ENCODE peak calls at places on chromosomes 4 and X, in four cellular contexts. One of them, this sample, is unnamed.

GRCh38 chr4:184514121-184514988 is 40.0 kb upstream of the IRF2 start:
- DNase-seq in thoracic aorta: no peak
- DNase-seq in tibial nerve: no peak
- DNase-seq in H1: no peak
- DNase-seq in this sample: peak

GRCh38 chr4:81746071-81746470 is 274.4 kb upstream of the RASGEF1B start:
- DNase-seq in thoracic aorta: no peak
- DNase-seq in tibial nerve: no peak
- DNase-seq in H1: no peak
- DNase-seq in this sample: no peak

GRCh38 chrX:16931371-16931770 is 15.1 kb upstream of the REPS2 start:
- DNase-seq in thoracic aorta: no peak
- DNase-seq in tibial nerve: no peak
- DNase-seq in H1: no peak
- DNase-seq in this sample: no peak

GRCh38 chr4:125744891-125745364 is 430.2 kb downstream of the FAT4 start:
- DNase-seq in thoracic aorta: no peak
- DNase-seq in tibial nerve: no peak
- DNase-seq in H1: no peak
- DNase-seq in this sample: no peak

GRCh38 chrX:77785400-77785745 is 643 bp downstream of the ATRX start:
- DNase-seq in thoracic aorta: no peak
- DNase-seq in tibial nerve: no peak
- DNase-seq in H1: no peak
- DNase-seq in this sample: no peak

GRCh38 chrX:134186362-134187121 is 50.4 kb upstream of the CCDC160 start:
- DNase-seq in thoracic aorta: no peak
- DNase-seq in tibial nerve: no peak
- DNase-seq in H1: no peak
- DNase-seq in this sample: peak

GRCh38 chrX:43971966-43972961 is 926 bp downstream of the NDP start:
- DNase-seq in thoracic aorta: no peak
- DNase-seq in tibial nerve: no peak
- DNase-seq in H1: no peak
- DNase-seq in this sample: no peak

GRCh38 chr4:140777401-140777800 is 21.2 kb upstream of the TBC1D9 start:
- DNase-seq in thoracic aorta: no peak
- DNase-seq in tibial nerve: no peak
- DNase-seq in H1: no peak
- DNase-seq in this sample: no peak

GRCh38 chrX:140507982-140508305 is 3.1 kb upstream of the SOX3 start:
- DNase-seq in thoracic aorta: no peak
- DNase-seq in tibial nerve: no peak
- DNase-seq in H1: no peak
- DNase-seq in this sample: no peak

GRCh38 chr4:10075953-10076391 is 40.6 kb downstream of the WDR1 start:
- DNase-seq in thoracic aorta: no peak
- DNase-seq in tibial nerve: no peak
- DNase-seq in H1: no peak
- DNase-seq in this sample: no peak

GRCh38 chrX:154019633-154020499 is at the start of gene IRAK1:
- DNase-seq in thoracic aorta: no peak
- DNase-seq in tibial nerve: peak
- DNase-seq in H1: no peak
- DNase-seq in this sample: peak

GRCh38 chr4:21363701-21364100 is 584.9 kb downstream of the KCNIP4 start:
- DNase-seq in thoracic aorta: no peak
- DNase-seq in tibial nerve: no peak
- DNase-seq in H1: no peak
- DNase-seq in this sample: no peak

GRCh38 chrX:21590012-21590776 is 67.9 kb downstream of the KLHL34 start:
- DNase-seq in thoracic aorta: no peak
- DNase-seq in tibial nerve: no peak
- DNase-seq in H1: no peak
- DNase-seq in this sample: no peak

GRCh38 chr4:145709843-145710242 is 29.9 kb downstream of the C4orf51 start:
- DNase-seq in thoracic aorta: no peak
- DNase-seq in tibial nerve: no peak
- DNase-seq in H1: no peak
- DNase-seq in this sample: peak

GRCh38 chr4:88531549-88531948 is 8.0 kb upstream of the PYURF start:
- DNase-seq in thoracic aorta: no peak
- DNase-seq in tibial nerve: no peak
- DNase-seq in H1: no peak
- DNase-seq in this sample: no peak

GRCh38 chr4:167032876-167033275 is 201.4 kb downstream of the SPOCK3 start:
- DNase-seq in thoracic aorta: no peak
- DNase-seq in tibial nerve: no peak
- DNase-seq in H1: no peak
- DNase-seq in this sample: no peak

GRCh38 chrX:56503941-56504673 is 59.3 kb upstream of the UBQLN2 start:
- DNase-seq in thoracic aorta: no peak
- DNase-seq in tibial nerve: no peak
- DNase-seq in H1: no peak
- DNase-seq in this sample: no peak

GRCh38 chr4:179313823-179314222 is 1871.6 kb upstream of the AGA start:
- DNase-seq in thoracic aorta: no peak
- DNase-seq in tibial nerve: no peak
- DNase-seq in H1: no peak
- DNase-seq in this sample: no peak

GRCh38 chr4:165627548-165627947 is 245.5 kb upstream of the TLL1 start:
- DNase-seq in thoracic aorta: no peak
- DNase-seq in tibial nerve: no peak
- DNase-seq in H1: no peak
- DNase-seq in this sample: no peak

GRCh38 chr4:138114434-138114833 is 127.7 kb downstream of the SLC7A11 start:
- DNase-seq in thoracic aorta: no peak
- DNase-seq in tibial nerve: no peak
- DNase-seq in H1: no peak
- DNase-seq in this sample: peak

GRCh38 chr4:178356725-178357124 is 914.5 kb upstream of the AGA start:
- DNase-seq in thoracic aorta: no peak
- DNase-seq in tibial nerve: no peak
- DNase-seq in H1: no peak
- DNase-seq in this sample: no peak

GRCh38 chrX:74231625-74232024 is 72.4 kb upstream of the ZCCHC13 start:
- DNase-seq in thoracic aorta: no peak
- DNase-seq in tibial nerve: no peak
- DNase-seq in H1: no peak
- DNase-seq in this sample: no peak

GRCh38 chr4:150242820-150243458 is 164.7 kb downstream of the DCLK2 start:
- DNase-seq in thoracic aorta: no peak
- DNase-seq in tibial nerve: no peak
- DNase-seq in H1: no peak
- DNase-seq in this sample: no peak

GRCh38 chrX:48924270-48924669 is 5.4 kb upstream of the PIM2 start:
- DNase-seq in thoracic aorta: no peak
- DNase-seq in tibial nerve: no peak
- DNase-seq in H1: no peak
- DNase-seq in this sample: no peak

GRCh38 chrX:38220024-38220935 is at the start of gene SRPX:
- DNase-seq in thoracic aorta: no peak
- DNase-seq in tibial nerve: no peak
- DNase-seq in H1: no peak
- DNase-seq in this sample: peak

GRCh38 chr4:38078590-38079381 is 118.6 kb downstream of the PTTG2 start:
- DNase-seq in thoracic aorta: no peak
- DNase-seq in tibial nerve: no peak
- DNase-seq in H1: no peak
- DNase-seq in this sample: no peak

GRCh38 chr4:34046580-34046979 is 2197.7 kb downstream of the ARAP2 start:
- DNase-seq in thoracic aorta: no peak
- DNase-seq in tibial nerve: no peak
- DNase-seq in H1: no peak
- DNase-seq in this sample: no peak

GRCh38 chrX:49066690-49067089 is 7.1 kb downstream of the PRAF2 start:
- DNase-seq in thoracic aorta: no peak
- DNase-seq in tibial nerve: no peak
- DNase-seq in H1: no peak
- DNase-seq in this sample: no peak

GRCh38 chr4:74320559-74321118 is 12.4 kb downstream of the EPGN start:
- DNase-seq in thoracic aorta: no peak
- DNase-seq in tibial nerve: no peak
- DNase-seq in H1: peak
- DNase-seq in this sample: peak

GRCh38 chr4:78428996-78429395 is 122.6 kb upstream of the ANXA3 start:
- DNase-seq in thoracic aorta: no peak
- DNase-seq in tibial nerve: no peak
- DNase-seq in H1: no peak
- DNase-seq in this sample: no peak

GRCh38 chr4:4862665-4863482 is 3.4 kb downstream of the MSX1 start:
- DNase-seq in thoracic aorta: no peak
- DNase-seq in tibial nerve: no peak
- DNase-seq in H1: no peak
- DNase-seq in this sample: no peak

GRCh38 chr4:168177546-168178149 is 85.3 kb downstream of the ANXA10 start:
- DNase-seq in thoracic aorta: no peak
- DNase-seq in tibial nerve: no peak
- DNase-seq in H1: no peak
- DNase-seq in this sample: no peak

GRCh38 chrX:141176586-141177451 is at the start of gene LDOC1:
- DNase-seq in thoracic aorta: peak
- DNase-seq in tibial nerve: peak
- DNase-seq in H1: peak
- DNase-seq in this sample: peak

GRCh38 chr4:51866835-51867234 is 23.9 kb downstream of the DCUN1D4 start:
- DNase-seq in thoracic aorta: no peak
- DNase-seq in tibial nerve: no peak
- DNase-seq in H1: no peak
- DNase-seq in this sample: no peak

DNA sequence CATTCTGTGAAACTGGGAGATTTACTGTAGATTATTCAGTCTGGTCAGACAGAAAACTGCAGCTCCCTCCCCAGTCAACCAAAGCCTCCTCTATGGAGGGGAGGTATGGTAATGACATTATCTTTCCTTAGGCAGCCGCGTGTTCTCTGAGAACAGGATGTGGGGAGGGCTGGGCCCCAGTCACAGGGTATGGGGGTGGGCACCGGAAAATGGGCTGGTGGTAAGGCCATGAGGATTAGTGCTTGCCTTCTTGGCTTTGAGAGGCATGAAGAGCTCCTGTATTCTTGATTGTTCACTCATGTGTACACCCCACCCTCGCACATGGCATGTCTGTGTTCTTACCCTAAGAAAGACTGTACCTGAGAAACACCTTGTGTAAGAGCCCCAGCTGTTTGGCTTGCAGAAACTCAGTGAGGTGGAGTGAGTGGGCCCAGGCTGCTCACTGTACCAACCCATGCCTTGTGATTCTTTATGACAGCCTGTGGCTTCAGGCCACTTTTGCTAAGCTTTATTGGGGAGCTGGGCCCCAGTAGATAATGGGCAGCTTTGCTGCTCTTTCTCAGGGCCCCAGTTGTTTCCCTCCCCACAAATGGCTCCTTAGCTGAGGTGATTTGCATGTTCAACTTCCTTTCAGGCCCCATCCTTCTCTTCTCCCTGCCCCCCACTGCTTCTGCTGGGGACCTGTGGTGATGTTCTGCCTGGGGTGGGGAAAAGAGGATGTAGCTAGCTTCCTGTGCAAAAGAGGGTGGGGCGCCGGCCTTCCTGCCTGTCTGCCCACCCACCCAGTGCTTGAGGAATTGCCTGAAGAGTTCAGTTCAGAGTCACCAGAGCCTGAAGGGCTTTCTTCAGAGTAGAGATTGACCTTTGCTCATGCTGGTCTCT is 30.7 kb downstream of the MSN start:
- DNase-seq in thoracic aorta: no peak
- DNase-seq in tibial nerve: peak
- DNase-seq in H1: no peak
- DNase-seq in this sample: peak
- H3K4me3 ChIP-seq in thoracic aorta: no peak
- H3K4me3 ChIP-seq in tibial nerve: no peak
- H3K4me3 ChIP-seq in H1: no peak
- H3K4me3 ChIP-seq in this sample: no peak

GRCh38 chr4:161143375-161143774 is 1020.4 kb downstream of the FSTL5 start:
- DNase-seq in thoracic aorta: no peak
- DNase-seq in tibial nerve: no peak
- DNase-seq in H1: no peak
- DNase-seq in this sample: no peak
- TF ChIP-seq CTCF in thoracic aorta: no peak
- TF ChIP-seq CTCF in tibial nerve: no peak
- TF ChIP-seq CTCF in H1: no peak
- TF ChIP-seq CTCF in this sample: no peak

GRCh38 chr4:2484169-2484568 is 15.3 kb downstream of the RNF4 start:
- DNase-seq in thoracic aorta: no peak
- DNase-seq in tibial nerve: no peak
- DNase-seq in H1: no peak
- DNase-seq in this sample: no peak
- H3K4me3 ChIP-seq in thoracic aorta: no peak
- H3K4me3 ChIP-seq in tibial nerve: no peak
- H3K4me3 ChIP-seq in H1: no peak
- H3K4me3 ChIP-seq in this sample: no peak

DNA sequence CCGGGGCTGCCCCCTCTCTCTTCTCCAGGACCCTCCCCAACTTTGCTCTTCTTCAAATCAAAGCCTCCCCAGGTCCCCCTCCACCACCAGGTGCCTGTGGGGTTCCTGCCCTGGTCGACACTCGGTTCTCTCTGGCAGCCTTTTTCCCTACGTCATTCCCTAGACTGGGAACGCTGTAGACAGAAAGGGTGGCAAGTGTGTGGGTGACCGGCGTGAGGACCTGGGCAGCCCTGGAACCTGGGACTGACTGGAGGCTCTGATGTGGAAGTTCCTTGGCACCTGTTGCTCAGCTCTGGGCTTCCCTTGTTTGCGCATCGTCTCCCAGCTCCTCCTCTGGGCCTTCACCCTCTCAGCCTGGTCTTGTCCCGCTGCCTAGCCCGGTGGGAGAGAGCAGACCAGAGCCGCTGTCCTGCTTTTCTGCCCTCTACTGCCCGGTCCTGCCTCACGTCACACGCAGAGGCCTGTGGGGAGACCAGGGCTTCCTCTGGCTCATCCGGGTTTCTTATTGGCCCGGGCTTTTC is 1.3 kb downstream of the TACC3 start:
- DNase-seq in thoracic aorta: no peak
- DNase-seq in tibial nerve: no peak
- DNase-seq in H1: no peak
- DNase-seq in this sample: no peak
- TF ChIP-seq CTCF in thoracic aorta: no peak
- TF ChIP-seq CTCF in tibial nerve: no peak
- TF ChIP-seq CTCF in H1: no peak
- TF ChIP-seq CTCF in this sample: no peak

This sample was measured in GM06990.